ENCODE peak calls at places on chromosomes 16 and 17, in four cellular contexts. Y is HepG2, J is K562, B is GM12878. C is an unnamed sample. For H3K36me3, the result is how much of the 10 kb centered on the place peaks cover.

GRCh38 chr17:79829457-79829856 is 9.8 kb downstream of the CBX4 start:
- DNase-seq in Y (no peak), J (no peak), B (no peak), C (no peak)

GRCh38 chr16:57993452-57993851 is 7.0 kb downstream of the ZNF319 start:
- DNase-seq in Y (no peak), J (no peak), B (no peak), C (no peak)

GRCh38 chr17:57541472-57542394 is 203.4 kb downstream of the CCDC182 start:
- DNase-seq in Y (no peak), J (peak), B (no peak), C (no peak)

GRCh38 chr16:56571525-56571924 is 6.7 kb downstream of the MT4 start:
- DNase-seq in Y (no peak), J (no peak), B (no peak), C (no peak)

GRCh38 chr16:66959645-66960177 is 1.4 kb upstream of the CES3 start:
- DNase-seq in Y (no peak), J (no peak), B (no peak), C (no peak)

GRCh38 chr17:75688209-75688771 is 21.2 kb downstream of the SAP30BP start:
- DNase-seq in Y (no peak), J (no peak), B (no peak), C (no peak)

GRCh38 chr17:73841431-73842060 is 197.3 kb upstream of the SDK2 start:
- DNase-seq in Y (peak), J (no peak), B (no peak), C (no peak)

GRCh38 chr17:38603786-38604478 is 1.8 kb downstream of the SRCIN1 start:
- DNase-seq in Y (no peak), J (no peak), B (no peak), C (no peak)

GRCh38 chr16:27253526-27253930 is 15.0 kb downstream of the NSMCE1 start:
- DNase-seq in Y (no peak), J (peak), B (no peak), C (no peak)

GRCh38 chr17:14121952-14122351 is 52.6 kb downstream of the COX10 start:
- DNase-seq in Y (no peak), J (no peak), B (no peak), C (no peak)

GRCh38 chr17:7703584-7704574 is 1.1 kb upstream of the EFNB3 start:
- DNase-seq in Y (peak), J (peak), B (no peak), C (peak)

GRCh38 chr17:21210411-21211076 is 3.4 kb downstream of the TMEM11 start:
- DNase-seq in Y (no peak), J (no peak), B (no peak), C (no peak)

GRCh38 chr17:79797492-79798295 is 817 bp upstream of the CBX8 start:
- DNase-seq in Y (no peak), J (peak), B (no peak), C (no peak)

GRCh38 chr16:85350973-85351372 is 238.7 kb upstream of the CIBAR2 start:
- DNase-seq in Y (no peak), J (no peak), B (no peak), C (no peak)

GRCh38 chr17:28910534-28910933 is 7.7 kb upstream of the DHRS13 start:
- DNase-seq in Y (no peak), J (no peak), B (no peak), C (no peak)
- H3K36me3 ChIP-seq in Y (half or more), J (half or more), B (under half), C (half or more)

GRCh38 chr17:42399121-42399520 is 10.9 kb upstream of the STAT3 start:
- DNase-seq in Y (no peak), J (no peak), B (no peak), C (no peak)
- TF ChIP-seq KDM1A in Y (no peak), J (no peak), B (no peak), C (no peak)

DNA sequence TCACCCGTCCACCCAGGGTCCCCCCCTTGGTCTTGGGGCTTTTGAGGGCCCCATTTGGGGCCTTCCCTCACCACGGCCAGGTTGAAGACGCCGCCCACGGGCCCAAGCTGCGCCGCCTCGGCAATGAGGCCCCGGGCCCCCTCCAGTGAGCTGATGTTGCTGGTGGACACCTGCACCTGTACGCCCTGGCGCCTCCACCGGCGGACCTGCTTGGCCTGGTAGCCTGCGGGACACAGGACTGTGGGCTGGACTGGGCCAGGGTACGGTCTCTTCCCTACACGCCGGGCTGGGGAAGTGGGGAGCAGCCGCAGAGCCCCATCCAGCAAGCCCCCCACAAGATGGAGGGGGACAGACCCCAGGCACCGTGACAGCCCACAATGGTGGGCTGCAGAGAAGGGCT is 15.6 kb downstream of the FASN start:
- DNase-seq in Y (no peak), J (no peak), B (no peak), C (no peak)
- H3K36me3 ChIP-seq in Y (half or more), J (half or more), B (half or more), C (half or more)

DNA sequence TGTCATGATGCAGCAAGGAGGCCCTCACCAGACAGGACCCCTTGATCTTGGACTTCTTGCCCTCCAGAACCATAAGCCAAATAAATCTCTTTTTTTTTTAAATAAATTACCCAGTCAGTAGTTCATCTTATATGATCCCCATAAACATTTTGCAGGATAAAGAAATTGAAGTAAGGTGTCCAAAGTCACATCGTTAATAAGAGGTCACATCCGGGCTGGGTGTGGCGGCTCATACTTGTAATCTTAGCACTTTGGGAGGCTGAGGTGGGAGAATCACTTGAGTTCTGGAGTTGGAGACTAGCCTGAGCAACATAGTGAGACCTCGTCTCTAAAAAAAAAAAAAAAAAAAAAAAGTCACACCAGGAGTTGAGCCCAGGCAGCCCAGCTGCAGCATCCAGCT is 25.3 kb downstream of the HEXIM2 start:
- DNase-seq in Y (no peak), J (no peak), B (no peak), C (no peak)
- TF ChIP-seq KDM1A in Y (no peak), J (no peak), B (no peak), C (no peak)